ENCODE peak calls at places on chromosomes 12 and 14, in six cellular contexts. N is GM12878, Z is IMR-90, L is left lung, E is BE2C, T is right lobe of liver. I is an unnamed sample. For H3K4me1, the result is how much of the 10 kb centered on the place peaks cover.

GRCh38 chr14:101808894-101809670 is 47.6 kb downstream of the PPP2R5C start:
- DNase-seq in N (no peak), Z (no peak), L (no peak), E (no peak), T (no peak), I (no peak)

GRCh38 chr14:53035796-53036195 is 84.9 kb upstream of the FERMT2 start:
- DNase-seq in N (no peak), Z (peak), L (no peak), E (no peak), T (no peak), I (no peak)

GRCh38 chr14:105486974-105487448 is 325 bp downstream of the CRIP1 start:
- DNase-seq in N (no peak), Z (no peak), L (no peak), E (peak), T (no peak), I (no peak)

GRCh38 chr14:102182190-102182589 is 42.5 kb downstream of the WDR20 start:
- DNase-seq in N (no peak), Z (peak), L (no peak), E (no peak), T (no peak), I (peak)

GRCh38 chr12:12986775-12987332 is 13.2 kb downstream of the HEBP1 start:
- DNase-seq in N (no peak), Z (no peak), L (no peak), E (no peak), T (no peak), I (no peak)

GRCh38 chr12:71755146-71755892 is 656 bp downstream of the RAB21 start:
- DNase-seq in N (peak), Z (peak), L (no peak), E (no peak), T (no peak), I (peak)

GRCh38 chr14:74510955-74511354 is 17.4 kb downstream of the ISCA2 start:
- DNase-seq in N (no peak), Z (peak), L (no peak), E (no peak), T (peak), I (no peak)

GRCh38 chr12:122835693-122836026 is 403 bp downstream of the HIP1R start:
- DNase-seq in N (no peak), Z (no peak), L (peak), E (no peak), T (no peak), I (peak)

GRCh38 chr14:55451398-55451797 is 11.0 kb upstream of the TBPL2 start:
- DNase-seq in N (no peak), Z (peak), L (no peak), E (no peak), T (no peak), I (no peak)

GRCh38 chr14:59018978-59019377 is 169.5 kb upstream of the DAAM1 start:
- DNase-seq in N (no peak), Z (peak), L (no peak), E (no peak), T (no peak), I (no peak)

GRCh38 chr14:62015248-62015647 is 253.0 kb downstream of the SNAPC1 start:
- DNase-seq in N (no peak), Z (peak), L (no peak), E (no peak), T (no peak), I (no peak)

GRCh38 chr12:80187660-80188090 is 88.3 kb downstream of the OTOGL start:
- DNase-seq in N (peak), Z (peak), L (no peak), E (no peak), T (no peak), I (peak)

GRCh38 chr12:111488798-111489197 is 83.1 kb downstream of the SH2B3 start:
- DNase-seq in N (no peak), Z (no peak), L (no peak), E (no peak), T (no peak), I (no peak)

GRCh38 chr14:69424139-69424923 is 25.8 kb downstream of the SLC39A9 start:
- DNase-seq in N (no peak), Z (peak), L (no peak), E (no peak), T (no peak), I (no peak)

GRCh38 chr12:29726741-29727348 is 56.9 kb downstream of the TMTC1 start:
- DNase-seq in N (no peak), Z (no peak), L (no peak), E (no peak), T (no peak), I (no peak)

GRCh38 chr14:50854521-50854920 is 17.3 kb upstream of the ABHD12B start:
- DNase-seq in N (no peak), Z (no peak), L (no peak), E (no peak), T (no peak), I (no peak)

GRCh38 chr14:104583424-104584114 is 4.0 kb downstream of the C14orf180 start:
- DNase-seq in N (no peak), Z (no peak), L (no peak), E (no peak), T (no peak), I (no peak)

GRCh38 chr12:89880695-89881350 is 172.2 kb upstream of the ATP2B1 start:
- DNase-seq in N (peak), Z (no peak), L (no peak), E (no peak), T (no peak), I (no peak)

GRCh38 chr14:104147346-104148125 is 9.1 kb downstream of the KIF26A start:
- DNase-seq in N (no peak), Z (no peak), L (peak), E (peak), T (peak), I (no peak)

GRCh38 chr14:33414041-33414440 is 475.4 kb downstream of the NPAS3 start:
- DNase-seq in N (peak), Z (no peak), L (no peak), E (no peak), T (no peak), I (no peak)
- H3K4me3 ChIP-seq in N (no peak), Z (no peak), L (no peak), E (no peak), T (no peak), I (no peak)

GRCh38 chr12:32548691-32549412 is 130.2 kb upstream of the DNM1L start:
- DNase-seq in N (no peak), Z (peak), L (no peak), E (no peak), T (no peak), I (peak)

GRCh38 chr12:32542550-32543229 is 136.4 kb upstream of the DNM1L start:
- DNase-seq in N (no peak), Z (no peak), L (no peak), E (no peak), T (no peak), I (no peak)

GRCh38 chr12:32546272-32546671 is 132.8 kb upstream of the DNM1L start:
- DNase-seq in N (no peak), Z (no peak), L (no peak), E (no peak), T (no peak), I (no peak)

GRCh38 chr12:32544893-32545292 is 134.2 kb upstream of the DNM1L start:
- DNase-seq in N (no peak), Z (no peak), L (no peak), E (no peak), T (no peak), I (no peak)

GRCh38 chr12:32545413-32545970 is 133.6 kb upstream of the DNM1L start:
- DNase-seq in N (no peak), Z (no peak), L (no peak), E (no peak), T (no peak), I (no peak)
- H3K4me1 ChIP-seq in N (under half), Z (under half), L (half or more), E (under half), T (under half), I (under half)

GRCh38 chr12:96698521-96698920 is 208.5 kb upstream of the NEDD1 start:
- DNase-seq in N (no peak), Z (no peak), L (no peak), E (no peak), T (no peak), I (no peak)
- TF ChIP-seq CTCF in N (no peak), Z (peak), L (no peak), E (no peak), T (no peak), I (no peak)

GRCh38 chr14:100222219-100223093 is 16.5 kb upstream of the YY1 start:
- DNase-seq in N (no peak), Z (no peak), L (no peak), E (no peak), T (no peak), I (no peak)

GRCh38 chr14:100225169-100225568 is 13.8 kb upstream of the YY1 start:
- DNase-seq in N (no peak), Z (no peak), L (no peak), E (no peak), T (no peak), I (no peak)

GRCh38 chr14:100221419-100222218 is 17.3 kb upstream of the YY1 start:
- DNase-seq in N (no peak), Z (peak), L (peak), E (no peak), T (no peak), I (peak)

GRCh38 chr14:100223332-100224171 is 15.4 kb upstream of the YY1 start:
- DNase-seq in N (no peak), Z (peak), L (no peak), E (no peak), T (no peak), I (peak)

GRCh38 chr14:100224229-100224628 is 14.7 kb upstream of the YY1 start:
- DNase-seq in N (no peak), Z (no peak), L (no peak), E (no peak), T (no peak), I (no peak)
- H3K4me3 ChIP-seq in N (no peak), Z (no peak), L (no peak), E (no peak), T (no peak), I (no peak)

GRCh38 chr14:35438910-35439713 is 34.6 kb upstream of the NFKBIA start:
- DNase-seq in N (peak), Z (no peak), L (no peak), E (no peak), T (no peak), I (peak)
- H3K4me1 ChIP-seq in N (under half), Z (under half), L (under half), E (under half), T (under half), I (under half)

GRCh38 chr12:55132816-55133215 is 6.6 kb downstream of the OR9K2 start:
- DNase-seq in N (no peak), Z (no peak), L (no peak), E (no peak), T (no peak), I (no peak)
- TF ChIP-seq CTCF in N (no peak), Z (no peak), L (no peak), E (peak), T (no peak), I (no peak)

GRCh38 chr12:21657336-21658077 is at the start of gene LDHB:
- DNase-seq in N (peak), Z (peak), L (peak), E (peak), T (peak), I (peak)

GRCh38 chr12:21659383-21659782 is 1.7 kb upstream of the LDHB start:
- DNase-seq in N (no peak), Z (no peak), L (no peak), E (no peak), T (no peak), I (no peak)

GRCh38 chr12:21665816-21666215 is 8.2 kb upstream of the LDHB start:
- DNase-seq in N (no peak), Z (no peak), L (no peak), E (no peak), T (no peak), I (no peak)

GRCh38 chr12:21666722-21667121 is 9.1 kb upstream of the LDHB start:
- DNase-seq in N (no peak), Z (no peak), L (no peak), E (no peak), T (no peak), I (no peak)

GRCh38 chr12:21662122-21662792 is 4.6 kb upstream of the LDHB start:
- DNase-seq in N (no peak), Z (no peak), L (peak), E (no peak), T (no peak), I (no peak)
- H3K4me3 ChIP-seq in N (no peak), Z (no peak), L (no peak), E (no peak), T (no peak), I (no peak)

GRCh38 chr12:6873094-6874006 is at the start of gene SPSB2:
- DNase-seq in N (peak), Z (peak), L (peak), E (peak), T (peak), I (peak)
- H3K4me1 ChIP-seq in N (under half), Z (under half), L (half or more), E (under half), T (under half), I (under half)

I was measured in cardiac muscle cell.